ENCODE peak calls at places on chromosome 1, in four cellular contexts. One of them, this sample, is unnamed.

GRCh38 chr1:8059161-8059622 is 33.1 kb upstream of the ERRFI1 start:
- DNase-seq in EH: peak; percentile 82
- DNase-seq in stimulated activated CD4-positive, alpha-beta T cell treated with anti-CD3 and anti-CD28 coated beads, TNF-alpha, amount 100 ng/mL, for 1 hour: no peak
- DNase-seq in activated CD4-positive, alpha-beta T cell treated with anti-CD3 and anti-CD28 coated beads for 4 hours: no peak
- DNase-seq in this sample: no peak

GRCh38 chr1:98103617-98104284 is 182.9 kb upstream of the DPYD start:
- DNase-seq in EH: peak; percentile 11
- DNase-seq in stimulated activated CD4-positive, alpha-beta T cell treated with anti-CD3 and anti-CD28 coated beads, TNF-alpha, amount 100 ng/mL, for 1 hour: no peak
- DNase-seq in activated CD4-positive, alpha-beta T cell treated with anti-CD3 and anti-CD28 coated beads for 4 hours: no peak
- DNase-seq in this sample: no peak

GRCh38 chr1:38296047-38296446 is 249.5 kb upstream of the POU3F1 start:
- DNase-seq in EH: no peak
- DNase-seq in stimulated activated CD4-positive, alpha-beta T cell treated with anti-CD3 and anti-CD28 coated beads, TNF-alpha, amount 100 ng/mL, for 1 hour: no peak
- DNase-seq in activated CD4-positive, alpha-beta T cell treated with anti-CD3 and anti-CD28 coated beads for 4 hours: no peak
- DNase-seq in this sample: no peak

GRCh38 chr1:218383681-218384080 is 38.5 kb downstream of the TGFB2 start:
- DNase-seq in EH: peak; percentile 53
- DNase-seq in stimulated activated CD4-positive, alpha-beta T cell treated with anti-CD3 and anti-CD28 coated beads, TNF-alpha, amount 100 ng/mL, for 1 hour: no peak
- DNase-seq in activated CD4-positive, alpha-beta T cell treated with anti-CD3 and anti-CD28 coated beads for 4 hours: no peak
- DNase-seq in this sample: no peak

GRCh38 chr1:27574871-27575831 is 28.8 kb downstream of the AHDC1 start:
- DNase-seq in EH: peak; percentile 90
- DNase-seq in stimulated activated CD4-positive, alpha-beta T cell treated with anti-CD3 and anti-CD28 coated beads, TNF-alpha, amount 100 ng/mL, for 1 hour: no peak
- DNase-seq in activated CD4-positive, alpha-beta T cell treated with anti-CD3 and anti-CD28 coated beads for 4 hours: no peak
- DNase-seq in this sample: peak; percentile 69

GRCh38 chr1:229224308-229224707 is 46.6 kb upstream of the RAB4A start:
- DNase-seq in EH: peak; percentile 22
- DNase-seq in stimulated activated CD4-positive, alpha-beta T cell treated with anti-CD3 and anti-CD28 coated beads, TNF-alpha, amount 100 ng/mL, for 1 hour: no peak
- DNase-seq in activated CD4-positive, alpha-beta T cell treated with anti-CD3 and anti-CD28 coated beads for 4 hours: no peak
- DNase-seq in this sample: no peak

GRCh38 chr1:100358210-100358609 is 5.9 kb downstream of the CDC14A start:
- DNase-seq in EH: peak; percentile 17
- DNase-seq in stimulated activated CD4-positive, alpha-beta T cell treated with anti-CD3 and anti-CD28 coated beads, TNF-alpha, amount 100 ng/mL, for 1 hour: no peak
- DNase-seq in activated CD4-positive, alpha-beta T cell treated with anti-CD3 and anti-CD28 coated beads for 4 hours: peak; percentile 21
- DNase-seq in this sample: no peak

GRCh38 chr1:46244656-46245371 is 2.7 kb upstream of the RAD54L start:
- DNase-seq in EH: peak; percentile 48
- DNase-seq in stimulated activated CD4-positive, alpha-beta T cell treated with anti-CD3 and anti-CD28 coated beads, TNF-alpha, amount 100 ng/mL, for 1 hour: no peak
- DNase-seq in activated CD4-positive, alpha-beta T cell treated with anti-CD3 and anti-CD28 coated beads for 4 hours: no peak
- DNase-seq in this sample: no peak